ENCODE peak calls at places on chromosomes 13 and 19, in six cellular contexts. One of them, this sample, is unnamed.

GRCh38 chr19:16599655-16600346 is 27.6 kb upstream of the SLC35E1 start:
- DNase-seq in K562: no peak
- DNase-seq in MM.1S: peak; percentile 89
- DNase-seq in upper lobe of right lung: no peak
- DNase-seq in body of pancreas: no peak
- DNase-seq in left lung: peak; percentile 38
- DNase-seq in this sample: no peak

GRCh38 chr19:8454218-8454617 is 9.4 kb downstream of the HNRNPM start:
- DNase-seq in K562: no peak
- DNase-seq in MM.1S: no peak
- DNase-seq in upper lobe of right lung: no peak
- DNase-seq in body of pancreas: no peak
- DNase-seq in left lung: no peak
- DNase-seq in this sample: no peak

GRCh38 chr13:62243146-62243545 is 827.5 kb upstream of the PCDH20 start:
- DNase-seq in K562: no peak
- DNase-seq in MM.1S: no peak
- DNase-seq in upper lobe of right lung: no peak
- DNase-seq in body of pancreas: no peak
- DNase-seq in left lung: no peak
- DNase-seq in this sample: no peak

GRCh38 chr19:16482745-16483144 is 11.0 kb upstream of the EPS15L1 start:
- DNase-seq in K562: no peak
- DNase-seq in MM.1S: no peak
- DNase-seq in upper lobe of right lung: no peak
- DNase-seq in body of pancreas: no peak
- DNase-seq in left lung: no peak
- DNase-seq in this sample: no peak

GRCh38 chr13:36919833-36920611 is at the start of gene SMAD9:
- DNase-seq in K562: peak; percentile 52
- DNase-seq in MM.1S: peak; percentile 9
- DNase-seq in upper lobe of right lung: peak; percentile 91
- DNase-seq in body of pancreas: peak; percentile 77
- DNase-seq in left lung: peak; percentile 84
- DNase-seq in this sample: peak; percentile 83

GRCh38 chr13:93151277-93151676 is 75.3 kb upstream of the GPC6 start:
- DNase-seq in K562: no peak
- DNase-seq in MM.1S: no peak
- DNase-seq in upper lobe of right lung: no peak
- DNase-seq in body of pancreas: no peak
- DNase-seq in left lung: no peak
- DNase-seq in this sample: no peak

GRCh38 chr19:23516266-23516665 is 121.0 kb upstream of the ZNF91 start:
- DNase-seq in K562: no peak
- DNase-seq in MM.1S: no peak
- DNase-seq in upper lobe of right lung: no peak
- DNase-seq in body of pancreas: no peak
- DNase-seq in left lung: no peak
- DNase-seq in this sample: no peak

GRCh38 chr13:74930402-74931165 is 551.4 kb downstream of the TBC1D4 start:
- DNase-seq in K562: no peak
- DNase-seq in MM.1S: no peak
- DNase-seq in upper lobe of right lung: no peak
- DNase-seq in body of pancreas: no peak
- DNase-seq in left lung: no peak
- DNase-seq in this sample: no peak

GRCh38 chr19:5679289-5680082 is 830 bp downstream of the MICOS13 start:
- DNase-seq in K562: no peak
- DNase-seq in MM.1S: peak; percentile 21
- DNase-seq in upper lobe of right lung: no peak
- DNase-seq in body of pancreas: no peak
- DNase-seq in left lung: peak; percentile 82
- DNase-seq in this sample: no peak

GRCh38 chr19:29666634-29667389 is 1.6 kb downstream of the PLEKHF1 start:
- DNase-seq in K562: peak; percentile 32
- DNase-seq in MM.1S: no peak
- DNase-seq in upper lobe of right lung: peak; percentile 69
- DNase-seq in body of pancreas: peak; percentile 47
- DNase-seq in left lung: peak; percentile 71
- DNase-seq in this sample: peak; percentile 79

GRCh38 chr19:5321851-5322681 is 18.5 kb downstream of the PTPRS start:
- DNase-seq in K562: peak; percentile 67
- DNase-seq in MM.1S: no peak
- DNase-seq in upper lobe of right lung: no peak
- DNase-seq in body of pancreas: no peak
- DNase-seq in left lung: peak; percentile 54
- DNase-seq in this sample: no peak

GRCh38 chr19:38388310-38389100 is at the start of gene SPRED3:
- DNase-seq in K562: no peak
- DNase-seq in MM.1S: no peak
- DNase-seq in upper lobe of right lung: no peak
- DNase-seq in body of pancreas: peak; percentile 56
- DNase-seq in left lung: peak; percentile 80
- DNase-seq in this sample: no peak

GRCh38 chr19:38387550-38388309 is at the start of gene GGN:
- DNase-seq in K562: peak; percentile 96
- DNase-seq in MM.1S: peak; percentile 60
- DNase-seq in upper lobe of right lung: peak; percentile 94
- DNase-seq in body of pancreas: peak; percentile 84
- DNase-seq in left lung: peak; percentile 94
- DNase-seq in this sample: peak; percentile 74

GRCh38 chr19:38386300-38386967 is 1.4 kb downstream of the GGN start:
- DNase-seq in K562: no peak
- DNase-seq in MM.1S: no peak
- DNase-seq in upper lobe of right lung: no peak
- DNase-seq in body of pancreas: no peak
- DNase-seq in left lung: peak; percentile 83
- DNase-seq in this sample: no peak

GRCh38 chr19:38385804-38386257 is 2.0 kb downstream of the GGN start:
- DNase-seq in K562: no peak
- DNase-seq in MM.1S: no peak
- DNase-seq in upper lobe of right lung: no peak
- DNase-seq in body of pancreas: no peak
- DNase-seq in left lung: peak; percentile 82
- DNase-seq in this sample: no peak

DNA sequence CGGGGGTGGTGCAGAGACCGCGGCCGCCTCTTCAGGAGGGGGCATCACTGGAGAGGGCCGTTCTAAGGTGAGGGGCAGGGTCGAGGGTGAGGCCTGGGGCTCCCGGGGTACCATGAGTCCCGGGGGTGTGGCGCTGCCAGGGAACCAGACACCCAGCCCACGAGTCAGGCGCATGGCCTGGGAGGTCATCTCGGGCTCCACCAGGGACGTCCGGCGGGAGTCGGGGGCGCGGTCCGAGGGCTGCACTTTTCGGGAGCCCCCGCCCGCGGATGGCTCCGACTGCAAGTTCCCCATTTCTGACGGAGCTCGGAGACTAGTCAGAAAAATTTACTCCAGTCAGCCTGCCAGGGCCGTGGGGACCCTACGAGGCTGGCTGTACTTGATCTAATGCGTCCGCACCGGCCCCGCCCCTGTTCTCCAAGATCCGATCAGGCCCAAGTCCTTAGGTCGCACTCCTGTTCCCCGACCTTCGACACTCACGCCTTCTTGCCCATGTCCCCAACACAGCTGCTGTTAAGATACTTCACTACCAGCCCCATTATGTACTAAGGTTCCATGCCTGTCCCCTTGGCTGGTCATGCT is 775 bp downstream of the GGN start:
- DNase-seq in K562: no peak
- DNase-seq in MM.1S: no peak
- DNase-seq in upper lobe of right lung: no peak
- DNase-seq in body of pancreas: no peak
- DNase-seq in left lung: no peak
- DNase-seq in this sample: peak; percentile 36
- H3K27ac ChIP-seq in K562: peak overlapping the region; percentile 33
- H3K27ac ChIP-seq in MM.1S: no peak overlapping the region
- H3K27ac ChIP-seq in upper lobe of right lung: no peak overlapping the region
- H3K27ac ChIP-seq in body of pancreas: no peak overlapping the region
- H3K27ac ChIP-seq in left lung: no peak overlapping the region
- H3K27ac ChIP-seq in this sample: no peak overlapping the region

GRCh38 chr19:11361037-11361770 is 6.0 kb downstream of the PLPPR2 start:
- DNase-seq in K562: peak; percentile 93
- DNase-seq in MM.1S: no peak
- DNase-seq in upper lobe of right lung: peak; percentile 88
- DNase-seq in body of pancreas: peak; percentile 79
- DNase-seq in left lung: peak; percentile 90
- DNase-seq in this sample: no peak
- H3K27ac ChIP-seq in K562: no peak overlapping the region
- H3K27ac ChIP-seq in MM.1S: no peak overlapping the region
- H3K27ac ChIP-seq in upper lobe of right lung: no peak overlapping the region
- H3K27ac ChIP-seq in body of pancreas: no peak overlapping the region
- H3K27ac ChIP-seq in left lung: no peak overlapping the region
- H3K27ac ChIP-seq in this sample: no peak overlapping the region

DNA sequence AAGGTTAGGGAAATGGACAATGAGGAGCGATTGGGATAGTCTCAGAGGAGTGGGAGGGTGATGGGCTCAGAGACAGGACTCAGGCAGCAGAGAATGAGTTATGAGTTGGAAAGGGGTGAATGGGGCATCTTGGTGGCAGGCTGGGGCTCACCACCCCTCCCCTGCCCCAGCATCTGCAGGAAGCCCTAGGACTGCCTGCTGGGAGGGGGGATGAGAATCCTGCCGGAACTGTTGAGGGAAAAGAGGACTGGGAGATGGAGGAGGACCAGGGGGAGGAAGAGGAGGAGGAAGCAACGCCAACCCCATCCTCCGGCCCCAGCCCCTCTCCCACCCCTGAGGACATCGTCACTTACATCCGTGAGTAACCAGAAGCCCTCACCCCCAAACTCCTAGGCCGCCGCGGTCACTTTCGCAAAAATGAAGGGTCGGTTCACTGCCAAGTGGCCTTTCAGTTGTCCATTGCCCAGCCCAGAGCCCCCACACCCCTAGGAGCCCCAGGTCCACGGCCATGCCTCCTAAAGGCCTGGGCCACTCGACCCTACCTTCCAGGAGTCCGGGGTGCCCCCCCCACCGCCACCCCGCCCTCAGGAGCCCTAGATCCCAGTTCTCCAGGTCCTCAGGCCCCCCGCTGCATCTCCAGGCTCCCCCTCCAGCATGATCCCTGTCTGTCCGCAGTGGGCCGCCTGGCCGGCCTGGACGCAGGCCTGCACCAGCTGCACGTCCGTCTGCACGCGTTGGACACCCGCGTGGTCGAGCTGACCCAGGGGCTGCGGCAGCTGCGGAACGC is 764 bp downstream of the CLEC11A start:
- DNase-seq in K562: no peak
- DNase-seq in MM.1S: no peak
- DNase-seq in upper lobe of right lung: no peak
- DNase-seq in body of pancreas: no peak
- DNase-seq in left lung: no peak
- DNase-seq in this sample: no peak
- H3K27ac ChIP-seq in K562: peak overlapping the region; percentile 75
- H3K27ac ChIP-seq in MM.1S: no peak overlapping the region
- H3K27ac ChIP-seq in upper lobe of right lung: peak overlapping the region; percentile 65
- H3K27ac ChIP-seq in body of pancreas: peak overlapping the region; percentile 46
- H3K27ac ChIP-seq in left lung: peak overlapping the region; percentile 69
- H3K27ac ChIP-seq in this sample: peak overlapping the region; percentile 66

GRCh38 chr19:38141108-38141507 is 82.9 kb downstream of the DPF1 start:
- DNase-seq in K562: no peak
- DNase-seq in MM.1S: no peak
- DNase-seq in upper lobe of right lung: no peak
- DNase-seq in body of pancreas: no peak
- DNase-seq in left lung: no peak
- DNase-seq in this sample: no peak
- H3K27ac ChIP-seq in K562: no peak overlapping the region
- H3K27ac ChIP-seq in MM.1S: no peak overlapping the region
- H3K27ac ChIP-seq in upper lobe of right lung: no peak overlapping the region
- H3K27ac ChIP-seq in body of pancreas: no peak overlapping the region
- H3K27ac ChIP-seq in left lung: no peak overlapping the region
- H3K27ac ChIP-seq in this sample: no peak overlapping the region

GRCh38 chr19:3849787-3850186 is 19.1 kb downstream of the ZFR2 start:
- DNase-seq in K562: peak; percentile 43
- DNase-seq in MM.1S: no peak
- DNase-seq in upper lobe of right lung: no peak
- DNase-seq in body of pancreas: no peak
- DNase-seq in left lung: no peak
- DNase-seq in this sample: no peak

GRCh38 chr19:3851254-3852176 is 17.3 kb downstream of the ZFR2 start:
- DNase-seq in K562: no peak
- DNase-seq in MM.1S: no peak
- DNase-seq in upper lobe of right lung: no peak
- DNase-seq in body of pancreas: no peak
- DNase-seq in left lung: no peak
- DNase-seq in this sample: no peak

GRCh38 chr19:3850320-3850972 is 18.4 kb downstream of the ZFR2 start:
- DNase-seq in K562: no peak
- DNase-seq in MM.1S: no peak
- DNase-seq in upper lobe of right lung: no peak
- DNase-seq in body of pancreas: no peak
- DNase-seq in left lung: no peak
- DNase-seq in this sample: no peak

GRCh38 chr19:3852177-3852511 is 16.7 kb downstream of the ZFR2 start:
- DNase-seq in K562: no peak
- DNase-seq in MM.1S: no peak
- DNase-seq in upper lobe of right lung: no peak
- DNase-seq in body of pancreas: no peak
- DNase-seq in left lung: no peak
- DNase-seq in this sample: no peak

GRCh38 chr19:3849092-3849491 is 19.7 kb downstream of the ZFR2 start:
- DNase-seq in K562: peak; percentile 82
- DNase-seq in MM.1S: peak; percentile 54
- DNase-seq in upper lobe of right lung: no peak
- DNase-seq in body of pancreas: no peak
- DNase-seq in left lung: no peak
- DNase-seq in this sample: no peak
- H3K27ac ChIP-seq in K562: no peak overlapping the region
- H3K27ac ChIP-seq in MM.1S: no peak overlapping the region
- H3K27ac ChIP-seq in upper lobe of right lung: no peak overlapping the region
- H3K27ac ChIP-seq in body of pancreas: no peak overlapping the region
- H3K27ac ChIP-seq in left lung: no peak overlapping the region
- H3K27ac ChIP-seq in this sample: no peak overlapping the region